ENCODE peak calls at places on chromosomes 12 and 14, in nine cellular contexts. B is GM13977, S is heart right ventricle, H is tibial artery, I is activated B cell treated with CpG ODN at 0.5 μM for 24 hours, M is right atrium auricular region, K is lung, C is breast epithelium, X is WERI-Rb-1. F is an unnamed sample.
A peak's percentile ranks its signal among the peaks of the same experiment; 100 is the strongest.

GRCh38 chr14:25041898-25042297 is 8.0 kb downstream of the STXBP6 start:
- DNase-seq in C (no peak), H (no peak), S (no peak), X (no peak), I (no peak), M (no peak), K (no peak), B (no peak), F (no peak)

GRCh38 chr12:57990241-57990883 is 49.0 kb downstream of the ATP23 start:
- DNase-seq in H (no peak), B (no peak), M (no peak), K (no peak), S (no peak), X (no peak), C (no peak), I (no peak), F (no peak)

GRCh38 chr14:89296281-89296745 is 120.7 kb downstream of the FOXN3 start:
- DNase-seq in M (no peak), K (no peak), C (no peak), S (no peak), I (no peak), B (no peak), X (no peak), H (no peak), F (no peak)

GRCh38 chr12:114698566-114699163 is 14.7 kb upstream of the TBX3 start:
- DNase-seq in C (no peak), I (no peak), M (no peak), K (no peak), H (no peak), S (no peak), B (no peak), X (no peak), F (no peak)

GRCh38 chr14:67941456-67942018 is 122.0 kb downstream of the RAD51B start:
- DNase-seq in I (no peak), S (peak; percentile 8), K (no peak), M (no peak), C (no peak), X (no peak), H (no peak), B (no peak), F (no peak)

GRCh38 chr14:104224516-104225281 is 86.3 kb downstream of the KIF26A start:
- DNase-seq in I (no peak), C (no peak), K (no peak), B (peak; percentile 55), X (peak; percentile 88), S (no peak), H (no peak), M (no peak), F (no peak)

GRCh38 chr14:23177181-23177580 is 6.3 kb downstream of the SLC7A8 start:
- DNase-seq in I (no peak), X (no peak), C (no peak), S (no peak), H (no peak), M (no peak), B (no peak), K (no peak), F (no peak)

GRCh38 chr12:44616385-44616784 is 259.7 kb downstream of the NELL2 start:
- DNase-seq in X (no peak), B (no peak), M (no peak), I (no peak), C (no peak), K (no peak), S (no peak), H (no peak), F (no peak)

GRCh38 chr12:120726510-120726793 is 826 bp downstream of the ACADS start:
- DNase-seq in B (no peak), H (no peak), C (no peak), X (no peak), K (no peak), I (no peak), S (no peak), M (no peak), F (no peak)

GRCh38 chr12:120726961-120727360 is 1.3 kb downstream of the ACADS start:
- DNase-seq in K (no peak), S (no peak), M (no peak), H (no peak), C (no peak), X (no peak), B (no peak), I (no peak), F (no peak)

GRCh38 chr12:120725659-120726509 is at the start of gene ACADS:
- DNase-seq in S (peak; percentile 88), M (peak; percentile 84), H (peak; percentile 85), C (peak; percentile 65), I (peak; percentile 92), K (peak; percentile 90), X (peak; percentile 90), B (peak; percentile 99), F (peak; percentile 91)

GRCh38 chr12:120724720-120725119 is 906 bp upstream of the ACADS start:
- DNase-seq in C (no peak), B (no peak), S (no peak), I (no peak), K (no peak), H (no peak), M (no peak), X (no peak), F (no peak)

DNA sequence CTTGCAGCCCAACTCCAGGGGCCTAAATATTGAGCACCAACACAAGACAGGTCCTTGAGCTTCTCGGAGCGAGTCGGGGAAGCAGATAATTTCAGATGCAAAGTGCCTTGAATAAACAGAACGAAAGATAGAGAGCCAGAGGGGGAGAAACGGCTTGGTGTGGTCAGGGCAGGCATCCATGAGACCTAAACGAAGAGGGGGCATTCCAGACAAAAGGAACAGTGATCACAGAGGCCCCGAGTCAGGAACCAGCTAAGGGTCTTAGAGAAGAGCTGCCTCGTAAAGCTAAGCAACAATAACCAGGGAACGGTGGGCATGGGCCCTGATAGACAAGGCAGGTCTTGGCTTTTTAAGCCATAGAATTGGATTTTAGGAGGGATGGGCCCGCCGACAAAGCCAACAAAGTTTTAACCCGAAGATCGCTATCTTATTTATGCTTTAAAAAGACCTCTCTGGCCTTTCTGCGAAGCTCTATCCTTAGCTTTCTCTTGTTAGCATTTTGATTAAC is 421 bp upstream of the ACADS start:
- DNase-seq in B (no peak), I (no peak), M (no peak), X (no peak), H (no peak), K (no peak), S (no peak), C (no peak), F (no peak)
- TF ChIP-seq CTCF in B (no peak), I (no peak), M (no peak), X (no peak), H (no peak), K (no peak), S (no peak), C (no peak), F (no peak)

DNA sequence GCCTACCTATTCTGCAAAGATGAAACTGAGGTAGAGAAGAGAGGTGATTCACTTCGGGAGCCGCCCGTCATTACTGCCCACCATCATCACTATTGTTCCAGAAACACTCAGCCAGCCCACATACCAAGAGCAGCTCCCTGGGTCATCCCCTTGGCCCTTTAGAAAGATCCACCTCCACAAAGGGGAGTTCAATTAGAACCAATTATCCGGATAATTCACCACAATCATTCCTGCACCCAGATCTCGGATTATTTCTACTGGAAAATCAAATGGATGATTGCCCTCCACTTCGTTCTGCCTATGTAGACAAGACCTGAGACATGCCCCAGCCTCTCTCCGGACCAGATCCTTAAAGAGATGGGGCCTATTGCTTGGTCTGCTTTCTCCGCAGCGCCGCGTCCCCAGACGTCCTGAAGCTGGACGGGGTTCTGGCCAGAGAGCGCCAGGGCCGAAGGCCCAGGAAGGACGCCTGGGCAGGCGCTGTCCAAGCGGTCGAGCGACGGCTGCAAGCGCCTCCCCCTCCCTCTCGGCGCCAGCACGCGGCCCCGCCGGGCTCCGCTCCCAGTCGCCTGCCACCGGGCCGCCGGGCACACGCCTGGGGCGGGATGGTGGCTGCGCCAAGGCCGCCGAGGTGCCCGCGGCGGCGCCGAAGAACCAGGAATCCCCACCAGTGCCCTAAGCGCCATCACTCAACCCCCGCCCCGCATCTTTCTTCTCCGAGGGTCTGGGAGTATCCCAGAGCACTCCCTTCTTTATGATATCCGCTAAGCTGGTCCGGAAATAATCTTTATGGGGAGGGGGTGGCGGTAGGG is 1.3 kb upstream of the ASCL1 start:
- DNase-seq in C (no peak), M (no peak), B (no peak), K (no peak), S (no peak), I (no peak), X (no peak), H (no peak), F (no peak)
- TF ChIP-seq CTCF in C (no peak), M (no peak), B (no peak), K (no peak), S (no peak), I (no peak), X (no peak), H (no peak), F (no peak)

GRCh38 chr14:53792909-53793308 is 163.7 kb downstream of the BMP4 start:
- DNase-seq in B (no peak), M (no peak), I (no peak), X (no peak), S (no peak), K (no peak), H (no peak), C (no peak), F (no peak)
- TF ChIP-seq CTCF in B (peak; percentile 10), M (no peak), I (no peak), X (no peak), S (no peak), K (no peak), H (no peak), C (no peak), F (no peak)

GRCh38 chr14:75150150-75150549 is 23.3 kb upstream of the NEK9 start:
- DNase-seq in B (no peak), I (no peak), M (no peak), S (no peak), H (no peak), C (no peak), K (no peak), X (no peak), F (no peak)

GRCh38 chr14:75142494-75142893 is 15.6 kb upstream of the NEK9 start:
- DNase-seq in X (no peak), S (no peak), K (no peak), B (no peak), I (no peak), M (no peak), C (no peak), H (no peak), F (no peak)

GRCh38 chr14:75144944-75145343 is 18.1 kb upstream of the NEK9 start:
- DNase-seq in B (no peak), S (peak; percentile 22), X (no peak), K (peak; percentile 31), M (no peak), C (no peak), I (no peak), H (peak; percentile 58), F (no peak)

GRCh38 chr14:75143761-75144527 is 17.1 kb upstream of the NEK9 start:
- DNase-seq in S (no peak), B (no peak), H (no peak), C (no peak), X (no peak), M (no peak), I (no peak), K (no peak), F (no peak)

DNA sequence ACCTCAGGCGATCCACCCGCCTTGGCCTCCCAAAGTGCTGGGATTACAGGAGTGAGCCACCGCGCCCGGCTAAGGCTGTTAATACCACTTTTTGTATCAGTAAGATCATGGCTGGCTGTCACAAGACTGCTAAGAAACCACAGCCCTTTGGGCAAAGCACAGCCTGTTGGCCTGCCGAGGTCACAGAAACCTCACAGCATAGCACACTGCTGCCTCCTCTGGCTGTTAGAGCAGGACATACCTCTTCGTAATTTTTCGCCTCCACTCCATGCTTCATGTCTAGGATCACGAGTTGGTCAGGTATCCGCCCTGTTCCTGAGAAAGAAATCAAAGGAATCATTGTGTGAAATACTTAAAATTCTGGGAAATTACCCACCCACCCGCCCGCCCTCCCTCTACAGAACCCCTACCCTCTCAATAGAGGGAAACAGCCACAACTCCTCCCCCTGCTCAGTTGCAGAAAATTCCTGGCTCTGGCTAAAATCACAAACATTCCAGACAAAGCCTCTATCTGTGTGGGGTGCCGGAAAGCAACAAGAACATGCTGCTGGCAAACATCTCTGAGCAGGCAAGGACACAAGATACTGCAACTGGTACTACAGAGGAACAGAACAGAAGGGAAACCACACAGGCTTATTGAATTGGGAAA is 20.7 kb upstream of the NEK9 start:
- DNase-seq in C (peak; percentile 95), M (peak; percentile 95), I (no peak), B (no peak), H (peak; percentile 90), X (no peak), K (peak; percentile 68), S (peak; percentile 74), F (no peak)
- TF ChIP-seq CTCF in C (peak; percentile 42), M (peak; percentile 57), I (no peak), B (peak; percentile 7), H (peak; percentile 25), X (peak; percentile 26), K (peak; percentile 8), S (peak; percentile 51), F (peak; percentile 63)